ENCODE peak calls at places on chromosome 7, in nine cellular contexts. P is GM03348; O is NCI-H774; Z is nucleus accumbens; E is ELR; X is AG08396; S is cardiac muscle cell; W is mucosa of gallbladder; B is activated CD4-positive, alpha-beta T cell treated with anti-CD3 and anti-CD28 coated beads, Interleukin-2, amount 50 U/mL, for 24 hours. R is an unnamed sample.

GRCh38 chr7:81140775-81141174 is 221.9 kb upstream of the SEMA3C start:
- DNase-seq in P (no peak), O (no peak), Z (no peak), E (no peak), X (no peak), S (no peak), W (no peak), B (no peak), R (no peak)

GRCh38 chr7:128010392-128011078 is 20.7 kb downstream of the LRRC4 start:
- DNase-seq in P (no peak), O (no peak), Z (no peak), E (peak), X (no peak), S (no peak), W (no peak), B (no peak), R (no peak)

GRCh38 chr7:1326511-1326785 is 93.8 kb downstream of the UNCX start:
- DNase-seq in P (no peak), O (no peak), Z (no peak), E (no peak), X (no peak), S (no peak), W (no peak), B (no peak), R (no peak)

GRCh38 chr7:39624202-39624807 is 933 bp downstream of the RALA start:
- DNase-seq in P (no peak), O (peak), Z (no peak), E (peak), X (no peak), S (no peak), W (no peak), B (no peak), R (peak)

GRCh38 chr7:27209933-27210440 is 10.1 kb upstream of the HOXA13 start:
- DNase-seq in P (no peak), O (no peak), Z (no peak), E (no peak), X (no peak), S (no peak), W (no peak), B (no peak), R (no peak)

GRCh38 chr7:52355059-52355458 is 680.4 kb upstream of the POM121L12 start:
- DNase-seq in P (no peak), O (no peak), Z (no peak), E (no peak), X (no peak), S (no peak), W (no peak), B (no peak), R (no peak)

GRCh38 chr7:94223375-94224084 is 171.2 kb upstream of the COL1A2 start:
- DNase-seq in P (peak), O (no peak), Z (no peak), E (peak), X (peak), S (peak), W (no peak), B (no peak), R (no peak)

GRCh38 chr7:30276203-30276900 is 8.0 kb upstream of the ZNRF2 start:
- DNase-seq in P (peak), O (no peak), Z (peak), E (peak), X (peak), S (peak), W (peak), B (no peak), R (peak)

GRCh38 chr7:27697861-27698430 is 35.3 kb upstream of the HIBADH start:
- DNase-seq in P (no peak), O (no peak), Z (no peak), E (peak), X (no peak), S (peak), W (peak), B (no peak), R (no peak)

GRCh38 chr7:73482746-73483145 is 39.3 kb downstream of the BAZ1B start:
- DNase-seq in P (no peak), O (no peak), Z (no peak), E (no peak), X (no peak), S (no peak), W (no peak), B (no peak), R (no peak)

GRCh38 chr7:45446195-45446944 is 127.8 kb upstream of the ADCY1 start:
- DNase-seq in P (no peak), O (no peak), Z (no peak), E (peak), X (no peak), S (no peak), W (no peak), B (no peak), R (no peak)

GRCh38 chr7:123070702-123071286 is 75.3 kb upstream of the TAS2R16 start:
- DNase-seq in P (no peak), O (no peak), Z (no peak), E (peak), X (no peak), S (peak), W (no peak), B (no peak), R (no peak)

GRCh38 chr7:39355664-39356063 is 210.5 kb upstream of the YAE1 start:
- DNase-seq in P (no peak), O (no peak), Z (no peak), E (no peak), X (no peak), S (no peak), W (no peak), B (no peak), R (no peak)

GRCh38 chr7:39252916-39253315 is 275.2 kb downstream of the POU6F2 start:
- DNase-seq in P (peak), O (no peak), Z (no peak), E (no peak), X (peak), S (peak), W (peak), B (no peak), R (no peak)

GRCh38 chr7:19210883-19211282 is 65.7 kb upstream of the FERD3L start:
- DNase-seq in P (no peak), O (no peak), Z (no peak), E (no peak), X (no peak), S (no peak), W (no peak), B (no peak), R (no peak)

GRCh38 chr7:2172311-2173183 is 60.2 kb downstream of the MAD1L1 start:
- DNase-seq in P (peak), O (peak), Z (no peak), E (peak), X (peak), S (peak), W (no peak), B (no peak), R (peak)

GRCh38 chr7:55059006-55059405 is 40.2 kb downstream of the EGFR start:
- DNase-seq in P (no peak), O (no peak), Z (no peak), E (no peak), X (no peak), S (no peak), W (no peak), B (no peak), R (no peak)

GRCh38 chr7:26543345-26543744 is 251.7 kb downstream of the SNX10 start:
- DNase-seq in P (no peak), O (no peak), Z (no peak), E (no peak), X (no peak), S (peak), W (no peak), B (no peak), R (no peak)

GRCh38 chr7:34928052-34928451 is 109.2 kb downstream of the DPY19L1 start:
- DNase-seq in P (peak), O (no peak), Z (peak), E (peak), X (no peak), S (peak), W (peak), B (peak), R (peak)